ENCODE peak calls at places on chromosomes 1 and 21, in four cellular contexts. P is HL-60, N is GM12878, Y is K562. M is an unnamed sample.

GRCh38 chr1:48292706-48293105 is 70.2 kb downstream of the SLC5A9 start:
- DNase-seq in P (no peak), N (no peak), Y (no peak), M (no peak)

GRCh38 chr1:7171168-7171567 is 385.9 kb downstream of the CAMTA1 start:
- DNase-seq in P (no peak), N (no peak), Y (no peak), M (no peak)

GRCh38 chr21:37017951-37018679 is 11.6 kb downstream of the RIPPLY3 start:
- DNase-seq in P (no peak), N (no peak), Y (peak), M (no peak)

GRCh38 chr1:85201340-85202091 is 700 bp upstream of the SYDE2 start:
- DNase-seq in P (peak), N (no peak), Y (peak), M (peak)

GRCh38 chr1:19582318-19582717 is 61.8 kb upstream of the NBL1 start:
- DNase-seq in P (peak), N (peak), Y (peak), M (peak)

GRCh38 chr1:239125027-239125426 is 261.3 kb upstream of the CHRM3 start:
- DNase-seq in P (no peak), N (no peak), Y (no peak), M (no peak)

GRCh38 chr1:172277277-172277676 is 143.2 kb upstream of the C1orf105 start:
- DNase-seq in P (no peak), N (no peak), Y (no peak), M (no peak)

GRCh38 chr1:74717626-74718025 is 15.2 kb downstream of the CRYZ start:
- DNase-seq in P (no peak), N (no peak), Y (no peak), M (no peak)

GRCh38 chr1:244224487-244225430 is 173.7 kb downstream of the ZBTB18 start:
- DNase-seq in P (peak), N (no peak), Y (no peak), M (no peak)

GRCh38 chr1:22259581-22260282 is 116.8 kb upstream of the WNT4 start:
- DNase-seq in P (no peak), N (no peak), Y (no peak), M (no peak)

GRCh38 chr1:22258696-22259095 is 115.8 kb upstream of the WNT4 start:
- DNase-seq in P (no peak), N (no peak), Y (no peak), M (no peak)

GRCh38 chr1:22256213-22256512 is 113.3 kb upstream of the WNT4 start:
- DNase-seq in P (no peak), N (no peak), Y (no peak), M (no peak)

GRCh38 chr1:22255341-22256212 is 112.7 kb upstream of the WNT4 start:
- DNase-seq in P (no peak), N (no peak), Y (no peak), M (no peak)

GRCh38 chr1:22257286-22258275 is 114.7 kb upstream of the WNT4 start:
- DNase-seq in P (no peak), N (no peak), Y (no peak), M (no peak)
- TF ChIP-seq SPI1 in P (no peak), N (no peak), Y (no peak), M (no peak)

GRCh38 chr1:112887599-112888303 is 68.2 kb downstream of the SLC16A1 start:
- DNase-seq in P (no peak), N (no peak), Y (no peak), M (no peak)
- TF ChIP-seq SPI1 in P (no peak), N (no peak), Y (peak), M (no peak)

DNA sequence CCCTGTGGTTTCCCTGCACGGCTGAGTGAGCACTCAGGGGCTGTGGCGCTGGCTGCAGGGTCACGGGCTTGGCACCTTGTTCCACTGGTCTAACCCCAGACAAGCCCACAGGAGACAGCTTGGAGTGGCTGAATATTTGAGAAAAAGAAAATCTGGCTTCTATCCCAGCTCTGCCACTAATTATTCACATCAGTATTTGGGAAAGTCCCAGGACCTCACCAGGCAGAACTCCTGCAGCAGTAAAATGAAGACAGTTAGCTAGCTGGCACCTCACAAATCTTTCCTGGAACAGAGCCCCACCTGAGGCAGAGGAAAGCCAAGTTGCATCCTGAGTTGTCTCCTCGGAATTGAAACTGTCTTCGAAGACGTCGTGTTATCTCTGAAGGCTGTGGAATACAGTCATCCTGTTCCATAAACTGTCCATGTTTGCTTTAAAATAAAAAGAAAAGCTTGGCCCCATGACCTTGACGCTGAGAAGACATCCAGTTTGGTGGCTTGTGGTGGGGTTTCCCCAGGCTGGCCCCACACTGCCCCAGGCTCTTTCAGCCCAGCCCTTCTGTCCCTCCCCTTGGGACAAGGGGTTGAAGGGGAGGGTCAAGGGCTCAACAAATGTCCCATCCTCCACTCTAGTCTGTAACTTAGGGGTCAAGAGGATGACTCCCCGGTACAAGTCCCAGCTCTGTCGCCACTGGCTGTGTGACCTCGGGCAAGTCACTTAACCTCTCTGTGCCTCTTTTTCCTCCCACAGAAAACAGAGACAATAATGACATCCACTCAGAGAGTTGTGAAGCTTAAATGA is 93.8 kb upstream of the TMPRSS2 start:
- DNase-seq in P (no peak), N (peak), Y (no peak), M (no peak)
- TF ChIP-seq SPI1 in P (no peak), N (no peak), Y (no peak), M (no peak)

GRCh38 chr1:117607471-117607870 is 1.6 kb downstream of the TENT5C start:
- DNase-seq in P (peak), N (no peak), Y (no peak), M (no peak)
- TF ChIP-seq SPI1 in P (peak), N (no peak), Y (no peak), M (no peak)

GRCh38 chr1:220526294-220526693 is 1.6 kb upstream of the MARK1 start:
- DNase-seq in P (no peak), N (no peak), Y (no peak), M (no peak)

GRCh38 chr1:220528049-220528678 is at the start of gene MARK1:
- DNase-seq in P (no peak), N (no peak), Y (peak), M (peak)

GRCh38 chr1:220529530-220529920 is 1.6 kb downstream of the MARK1 start:
- DNase-seq in P (no peak), N (no peak), Y (no peak), M (no peak)

GRCh38 chr1:220528679-220529529 is 968 bp downstream of the MARK1 start:
- DNase-seq in P (no peak), N (no peak), Y (no peak), M (no peak)

GRCh38 chr1:220527279-220528048 is 472 bp upstream of the MARK1 start:
- DNase-seq in P (no peak), N (no peak), Y (no peak), M (no peak)
- TF ChIP-seq SPI1 in P (no peak), N (no peak), Y (no peak), M (no peak)

GRCh38 chr1:192235127-192235526 is 76.9 kb downstream of the RGS18 start:
- DNase-seq in P (no peak), N (no peak), Y (no peak), M (no peak)
- TF ChIP-seq SPI1 in P (no peak), N (no peak), Y (no peak), M (no peak)

GRCh38 chr1:202160377-202160940 is at the start of gene PTPN7:
- DNase-seq in P (peak), N (peak), Y (peak), M (peak)
- TF ChIP-seq SPI1 in P (peak), N (peak), Y (peak), M (peak)

GRCh38 chr1:232620356-232620841 is 9.5 kb downstream of the SIPA1L2 start:
- DNase-seq in P (peak), N (no peak), Y (no peak), M (no peak)
- TF ChIP-seq SPI1 in P (peak), N (no peak), Y (no peak), M (no peak)

M was measured in GM12891.